ENCODE peak calls at places on chromosome 21, in four cellular contexts. S is K562; U is CD4-positive, alpha-beta memory T cell; T is astrocyte. O is an unnamed sample.
A peak's percentile ranks its signal among the peaks of the same experiment; 100 is the strongest.

GRCh38 chr21:45323487-45324380 is 36.0 kb upstream of the POFUT2 start:
- DNase-seq in T (no peak), U (no peak), S (no peak), O (peak; percentile 78)

GRCh38 chr21:43972850-43973633 is 39.1 kb upstream of the TRAPPC10 start:
- DNase-seq in U (no peak), S (peak; percentile 72), T (no peak), O (no peak)

GRCh38 chr21:36889401-36889800 is 77.1 kb downstream of the HLCS start:
- DNase-seq in S (no peak), T (peak; percentile 85), U (no peak), O (no peak)

GRCh38 chr21:26769613-26770188 is 75.5 kb downstream of the ADAMTS1 start:
- DNase-seq in U (no peak), S (no peak), T (no peak), O (no peak)

GRCh38 chr21:17554619-17555472 is 42.0 kb downstream of the CXADR start:
- DNase-seq in T (no peak), S (peak; percentile 10), U (no peak), O (no peak)

GRCh38 chr21:43667191-43667904 is 8.0 kb downstream of the RRP1B start:
- DNase-seq in T (peak; percentile 76), U (no peak), S (no peak), O (no peak)

GRCh38 chr21:44199448-44199847 is 41.3 kb downstream of the ICOSLG start:
- DNase-seq in U (no peak), T (no peak), S (peak; percentile 3), O (peak; percentile 35)

GRCh38 chr21:14306143-14306907 is 76.6 kb downstream of the HSPA13 start:
- DNase-seq in S (no peak), U (no peak), T (no peak), O (no peak)

GRCh38 chr21:16194851-16195251 is 465.1 kb downstream of the USP25 start:
- DNase-seq in T (peak; percentile 45), S (no peak), U (no peak), O (no peak)

GRCh38 chr21:44889625-44890337 is 16.3 kb upstream of the PTTG1IP start:
- DNase-seq in U (no peak), S (no peak), T (no peak), O (no peak)

GRCh38 chr21:44498965-44499560 is 40.9 kb downstream of the KRTAP10-1 start:
- DNase-seq in S (no peak), T (no peak), U (no peak), O (no peak)

GRCh38 chr21:31447477-31447876 is 103.4 kb upstream of the TIAM1 start:
- DNase-seq in T (peak; percentile 63), U (no peak), S (no peak), O (no peak)

GRCh38 chr21:29578306-29578705 is 279.6 kb downstream of the BACH1 start:
- DNase-seq in T (no peak), S (no peak), U (no peak), O (no peak)

GRCh38 chr21:20086508-20086907 is 911.7 kb upstream of the NCAM2 start:
- DNase-seq in U (no peak), T (no peak), S (peak; percentile 44), O (no peak)

GRCh38 chr21:45541221-45542039 is 810 bp downstream of the SLC19A1 start:
- DNase-seq in T (peak; percentile 21), U (peak; percentile 74), S (peak; percentile 97), O (peak; percentile 93)

GRCh38 chr21:37214952-37215351 is 52.2 kb downstream of the VPS26C start:
- DNase-seq in U (no peak), T (no peak), S (no peak), O (no peak)

GRCh38 chr21:42234026-42234425 is 15.1 kb downstream of the ABCG1 start:
- DNase-seq in U (no peak), S (no peak), T (no peak), O (no peak)

GRCh38 chr21:42233067-42233981 is 14.4 kb downstream of the ABCG1 start:
- DNase-seq in T (no peak), S (peak; percentile 45), U (peak; percentile 86), O (peak; percentile 93)

GRCh38 chr21:42230636-42231035 is 11.7 kb downstream of the ABCG1 start:
- DNase-seq in S (no peak), T (no peak), U (no peak), O (no peak)

GRCh38 chr21:42231761-42232160 is 12.8 kb downstream of the ABCG1 start:
- DNase-seq in U (no peak), T (no peak), S (no peak), O (no peak)

DNA sequence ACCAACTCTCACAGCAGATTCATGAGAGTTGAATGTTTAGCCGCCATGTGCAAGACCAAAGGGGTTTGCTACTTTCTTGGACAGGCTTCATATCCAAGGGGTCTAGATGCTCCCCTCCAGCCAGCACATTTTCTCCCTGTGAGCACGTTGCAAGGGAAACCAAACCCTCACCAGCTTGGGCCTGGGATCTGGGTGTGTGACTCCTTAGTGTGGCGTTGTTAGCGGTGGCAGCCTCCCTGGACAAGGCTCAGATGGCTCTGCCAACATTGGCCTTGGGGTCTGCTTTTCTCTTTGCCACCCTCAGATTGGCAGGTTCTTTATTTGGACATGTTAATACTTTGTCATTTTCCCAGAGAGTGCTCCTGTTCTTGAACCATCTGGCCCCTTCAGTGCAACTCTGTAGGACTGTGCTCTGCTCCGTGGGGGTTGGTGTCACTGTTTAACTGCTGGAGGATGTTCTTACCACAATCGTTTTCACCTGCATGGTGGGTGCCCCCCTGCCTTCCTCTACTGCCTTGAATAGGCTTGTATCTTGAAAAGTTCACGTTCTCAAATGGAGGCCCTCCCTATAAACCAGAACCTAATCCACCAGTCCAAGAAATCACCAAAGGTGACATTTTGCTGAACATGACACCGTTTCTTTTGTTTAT is 13.4 kb downstream of the ABCG1 start:
- DNase-seq in S (no peak), U (no peak), T (no peak), O (no peak)
- H3K4me1 ChIP-seq in S (peaks cover 17% of the 10 kb centered on the region), U (peaks cover 96% of the 10 kb centered on the region), T (peaks cover 12% of the 10 kb centered on the region), O (peaks cover 97% of the 10 kb centered on the region)

GRCh38 chr21:35469446-35469845 is 420.3 kb upstream of the RUNX1 start:
- DNase-seq in S (no peak), T (peak; percentile 80), U (no peak), O (no peak)

GRCh38 chr21:35467536-35467935 is 418.4 kb upstream of the RUNX1 start:
- DNase-seq in T (peak; percentile 51), S (no peak), U (no peak), O (no peak)

GRCh38 chr21:35468991-35469390 is 419.9 kb upstream of the RUNX1 start:
- DNase-seq in U (no peak), S (no peak), T (no peak), O (no peak)

GRCh38 chr21:35473496-35473895 is 424.4 kb upstream of the RUNX1 start:
- DNase-seq in S (no peak), T (no peak), U (no peak), O (no peak)

DNA sequence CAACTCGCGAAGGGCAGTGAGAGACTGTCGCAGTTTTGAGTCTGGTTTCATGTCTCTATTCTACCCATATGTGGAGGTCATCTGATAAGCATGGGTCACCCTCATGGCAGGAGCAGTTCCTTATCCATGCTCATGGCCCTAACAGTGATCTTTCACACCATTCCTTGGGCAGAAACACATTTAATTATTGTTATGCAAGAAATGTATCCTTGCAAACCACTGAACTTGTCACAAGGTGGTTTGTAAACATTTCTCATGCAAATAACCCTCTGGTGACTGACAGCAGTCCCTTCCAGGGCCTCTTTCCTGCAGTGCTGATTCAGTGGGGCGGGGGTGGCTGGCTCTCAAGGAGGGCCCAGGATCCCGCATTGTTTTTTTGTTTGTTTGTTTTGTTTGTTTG is 421.4 kb upstream of the RUNX1 start:
- DNase-seq in T (no peak), S (peak; percentile 57), U (no peak), O (no peak)
- H3K4me3 ChIP-seq in T (no peak overlapping the region), S (no peak overlapping the region), U (no peak overlapping the region), O (no peak overlapping the region)

DNA sequence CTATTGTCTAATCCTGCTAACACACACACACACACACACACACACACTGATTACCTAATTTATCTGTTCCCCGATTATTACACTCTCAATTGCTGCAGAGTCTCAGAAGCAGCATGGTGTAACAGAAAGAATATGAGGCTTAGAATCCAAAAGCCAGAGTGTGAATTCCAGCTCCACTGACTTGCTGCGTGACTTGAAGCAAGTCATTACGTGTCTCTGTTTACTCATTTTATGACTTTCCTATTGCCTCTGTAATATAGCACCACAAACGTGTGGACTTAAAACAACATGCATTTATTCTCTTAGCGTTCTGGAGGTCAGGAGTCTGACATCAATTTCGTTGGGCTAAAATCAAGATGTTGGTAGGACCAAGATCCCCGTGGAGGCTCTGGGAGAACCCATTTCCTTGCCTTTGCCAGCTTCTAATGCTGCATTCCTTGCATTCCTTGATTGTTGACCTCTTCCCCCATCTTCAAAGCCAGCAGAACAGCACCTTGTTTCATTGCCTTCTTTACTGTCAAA is 55.9 kb upstream of the ATP5PO start:
- DNase-seq in T (peak; percentile 75), S (no peak), U (no peak), O (no peak)
- H3K4me1 ChIP-seq in T (peaks cover 60% of the 10 kb centered on the region), S (peaks cover 10% of the 10 kb centered on the region), U (peaks cover 18% of the 10 kb centered on the region), O (peaks cover 21% of the 10 kb centered on the region)

GRCh38 chr21:46664316-46664995 is 29.0 kb downstream of the PRMT2 start:
- DNase-seq in S (no peak), T (no peak), U (no peak), O (no peak)

GRCh38 chr21:46667191-46667734 is 31.8 kb downstream of the PRMT2 start:
- DNase-seq in S (no peak), T (peak; percentile 39), U (no peak), O (no peak)

GRCh38 chr21:46667735-46668380 is 32.4 kb downstream of the PRMT2 start:
- DNase-seq in S (no peak), U (no peak), T (peak; percentile 62), O (no peak)

GRCh38 chr21:46665566-46665965 is 30.1 kb downstream of the PRMT2 start:
- DNase-seq in U (no peak), T (no peak), S (no peak), O (no peak)

DNA sequence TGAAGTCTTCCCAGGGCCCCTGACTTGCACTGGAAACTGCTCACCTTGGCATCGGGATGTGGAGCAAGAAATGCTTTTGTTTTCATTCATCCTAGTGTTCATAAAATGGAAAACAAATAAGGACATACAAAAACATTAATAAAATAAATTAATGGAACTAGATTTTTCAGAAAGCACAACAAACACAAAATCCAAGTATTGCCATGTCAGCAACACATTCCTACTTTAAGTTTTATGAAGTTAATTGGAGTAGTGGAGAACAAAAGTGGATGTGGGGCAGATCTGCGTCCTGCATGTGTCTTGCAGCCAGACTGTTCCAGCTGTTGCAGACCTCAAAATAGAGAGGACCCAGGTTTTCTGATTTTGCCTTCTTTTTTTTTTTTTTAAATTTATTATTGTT is 32.9 kb downstream of the PRMT2 start:
- DNase-seq in U (no peak), S (no peak), T (no peak), O (no peak)
- H3K4me3 ChIP-seq in U (no peak overlapping the region), S (no peak overlapping the region), T (peak overlapping the region; percentile 67), O (peak overlapping the region; percentile 45)

GRCh38 chr21:42282021-42282420 is 33.2 kb downstream of the TFF3 start:
- DNase-seq in T (no peak), S (no peak), U (no peak), O (no peak)
- H3K4me1 ChIP-seq in T (peaks cover 3% of the 10 kb centered on the region), S (no peaks in the 10 kb centered on the region), U (no peaks in the 10 kb centered on the region), O (no peaks in the 10 kb centered on the region)

O was measured in suprapubic skin.